ENCODE peak calls at places on chromosomes 1 and 21, in four cellular contexts. T, U, P and R are unnamed samples.

GRCh38 chr1:203497378-203497777 is 3.4 kb downstream of the OPTC start:
- DNase-seq in T (no peak), U (no peak), P (no peak), R (no peak)

GRCh38 chr1:236888903-236889302 is 93.8 kb downstream of the MTR start:
- DNase-seq in T (no peak), U (no peak), P (no peak), R (no peak)

GRCh38 chr21:41247976-41248545 is 68.5 kb upstream of the FAM3B start:
- DNase-seq in T (no peak), U (no peak), P (no peak), R (no peak)

GRCh38 chr1:24386241-24386640 is 27.3 kb downstream of the STPG1 start:
- DNase-seq in T (no peak), U (no peak), P (no peak), R (no peak)

GRCh38 chr1:109197163-109198042 is 16.3 kb upstream of the SARS1 start:
- DNase-seq in T (no peak), U (peak), P (no peak), R (peak)

GRCh38 chr1:219432966-219433365 is 179.9 kb downstream of the ZC3H11B start:
- DNase-seq in T (no peak), U (no peak), P (no peak), R (no peak)

GRCh38 chr1:37506740-37507139 is 7.8 kb downstream of the MEAF6 start:
- DNase-seq in T (no peak), U (no peak), P (no peak), R (no peak)

GRCh38 chr1:224494343-224494742 is 59.7 kb upstream of the WDR26 start:
- DNase-seq in T (no peak), U (no peak), P (no peak), R (no peak)

GRCh38 chr1:221611930-221612777 is 129.7 kb downstream of the DUSP10 start:
- DNase-seq in T (no peak), U (peak), P (peak), R (peak)

GRCh38 chr1:58779837-58780585 is 3.8 kb downstream of the JUN start:
- DNase-seq in T (no peak), U (no peak), P (no peak), R (no peak)

GRCh38 chr1:172533511-172534116 is 664 bp downstream of the SUCO start:
- DNase-seq in T (peak), U (no peak), P (peak), R (peak)

GRCh38 chr1:2355408-2356261 is 35.7 kb downstream of the MORN1 start:
- DNase-seq in T (no peak), U (no peak), P (no peak), R (no peak)

GRCh38 chr1:39943471-39944290 is 11.3 kb upstream of the MFSD2A start:
- DNase-seq in T (no peak), U (no peak), P (no peak), R (no peak)

GRCh38 chr1:8078176-8078671 is 52.1 kb upstream of the ERRFI1 start:
- DNase-seq in T (no peak), U (no peak), P (no peak), R (no peak)

GRCh38 chr1:65881070-65881594 is 88.4 kb downstream of the PDE4B start:
- DNase-seq in T (no peak), U (no peak), P (no peak), R (no peak)

GRCh38 chr21:34835526-34835925 is 166.7 kb downstream of the CLIC6 start:
- DNase-seq in T (no peak), U (no peak), P (no peak), R (no peak)

GRCh38 chr1:179586107-179586823 is 5.4 kb upstream of the TDRD5 start:
- DNase-seq in T (no peak), U (no peak), P (peak), R (no peak)

GRCh38 chr1:161382214-161383019 is 14.7 kb upstream of the CFAP126 start:
- DNase-seq in T (no peak), U (no peak), P (peak), R (peak)

GRCh38 chr1:223846668-223847007 is 891 bp upstream of the TP53BP2 start:
- DNase-seq in T (no peak), U (no peak), P (peak), R (no peak)

GRCh38 chr1:27618341-27619067 is 14.6 kb upstream of the AHDC1 start:
- DNase-seq in T (no peak), U (no peak), P (no peak), R (no peak)

GRCh38 chr1:19432943-19433609 is 52.3 kb downstream of the CAPZB start:
- DNase-seq in T (no peak), U (no peak), P (no peak), R (no peak)

GRCh38 chr1:235820059-235820458 is 46.6 kb downstream of the LYST start:
- DNase-seq in T (no peak), U (no peak), P (peak), R (no peak)

GRCh38 chr1:198443374-198444233 is 96.9 kb downstream of the ATP6V1G3 start:
- DNase-seq in T (no peak), U (peak), P (no peak), R (peak)

GRCh38 chr1:95233321-95233736 is 681 bp upstream of the RWDD3 start:
- DNase-seq in T (no peak), U (no peak), P (peak), R (peak)

GRCh38 chr1:153346067-153346723 is 2.4 kb downstream of the PGLYRP4 start:
- DNase-seq in T (no peak), U (no peak), P (no peak), R (no peak)